ENCODE peak calls at places on chromosomes 16 and 17, in seven cellular contexts. O is foreskin keratinocyte, X is Peyer's patch, E is cardiac fibroblast, U is AG09319, J is prostate gland, T is choroid plexus epithelial cell. L is an unnamed sample.

GRCh38 chr16:66248096-66248495 is 118.4 kb upstream of the CDH5 start:
- DNase-seq in T (peak), O (no peak), E (peak), J (no peak), X (peak), U (no peak), L (no peak)

GRCh38 chr17:1620486-1620885 is 8.1 kb downstream of the SLC43A2 start:
- DNase-seq in E (no peak), O (no peak), J (no peak), T (no peak), X (no peak), U (no peak), L (no peak)

GRCh38 chr16:19858654-19859018 is 26.0 kb downstream of the GPRC5B start:
- DNase-seq in O (no peak), U (no peak), T (no peak), J (no peak), E (no peak), X (no peak), L (no peak)

GRCh38 chr16:11181889-11182279 is 74.1 kb downstream of the SOCS1 start:
- DNase-seq in O (peak), E (no peak), T (peak), J (no peak), U (no peak), X (no peak), L (no peak)

GRCh38 chr16:12881771-12882170 is 19.6 kb upstream of the SHISA9 start:
- DNase-seq in X (no peak), E (no peak), J (no peak), T (no peak), U (no peak), O (no peak), L (no peak)

GRCh38 chr16:75486014-75486404 is 9.2 kb downstream of the CHST6 start:
- DNase-seq in X (peak), U (no peak), T (no peak), O (peak), E (no peak), J (peak), L (peak)

GRCh38 chr16:528111-529011 is 849 bp downstream of the CAPN15 start:
- DNase-seq in U (no peak), X (peak), E (peak), T (peak), O (peak), J (no peak), L (peak)

GRCh38 chr17:76492989-76493501 is 8.2 kb downstream of the RHBDF2 start:
- DNase-seq in E (peak), O (peak), X (no peak), T (peak), J (no peak), U (no peak), L (peak)

GRCh38 chr16:89828199-89828869 is at the start of gene SPIRE2:
- DNase-seq in O (peak), E (peak), X (peak), J (peak), T (peak), U (no peak), L (peak)

GRCh38 chr17:7425316-7425715 is at the start of gene SPEM2:
- DNase-seq in X (no peak), E (no peak), U (no peak), O (no peak), J (no peak), T (no peak), L (no peak)
- TF ChIP-seq CTCF in X (no peak), E (no peak), U (no peak), O (no peak), J (no peak), T (no peak), L (no peak)

GRCh38 chr17:19507673-19508326 is 25.9 kb upstream of the SLC47A1 start:
- DNase-seq in T (peak), X (peak), U (peak), J (peak), O (peak), E (peak), L (peak)
- TF ChIP-seq CTCF in T (no peak), X (no peak), U (no peak), J (peak), O (peak), E (peak), L (no peak)

GRCh38 chr17:5331506-5331905 is 49.4 kb downstream of the RABEP1 start:
- DNase-seq in E (peak), T (peak), J (no peak), O (peak), U (no peak), X (no peak), L (no peak)

GRCh38 chr17:5325851-5326250 is 43.8 kb downstream of the RABEP1 start:
- DNase-seq in U (no peak), J (no peak), T (no peak), E (no peak), X (no peak), O (no peak), L (no peak)

DNA sequence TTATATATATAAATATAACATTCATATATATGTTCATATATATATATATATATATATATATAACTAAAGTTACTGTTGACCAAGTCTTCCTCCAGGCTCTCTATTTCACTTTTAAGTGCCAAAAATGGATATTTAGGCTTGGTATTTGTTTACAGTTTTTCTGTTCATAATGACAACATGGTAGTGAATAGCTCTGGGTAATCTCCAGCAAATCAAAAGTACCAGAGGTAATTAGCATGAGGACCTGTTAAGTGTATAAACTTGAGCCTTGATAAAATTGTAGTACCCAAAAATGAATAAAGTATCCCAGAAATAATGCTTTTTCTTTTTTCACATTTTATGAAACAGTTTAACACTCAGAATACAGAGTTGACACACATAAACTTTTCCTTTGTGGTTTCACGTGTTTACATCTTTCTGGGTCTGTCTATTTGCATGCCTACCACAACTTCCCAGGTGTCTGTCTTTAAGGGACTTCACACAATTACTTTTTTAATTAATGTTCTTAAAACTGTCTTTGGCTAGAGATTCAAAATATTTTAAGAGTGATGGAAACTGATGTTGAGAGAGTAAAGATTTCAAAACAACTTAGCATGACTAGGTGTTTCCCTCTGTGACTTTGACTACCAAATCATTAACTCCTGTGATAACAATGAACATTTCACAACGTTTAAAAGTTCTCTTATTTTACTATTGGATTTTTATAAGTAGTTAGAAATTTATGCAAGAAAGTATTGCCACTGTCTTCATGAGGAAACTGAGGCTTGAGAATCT is 47.9 kb downstream of the RABEP1 start:
- DNase-seq in E (peak), U (no peak), J (no peak), X (no peak), O (no peak), T (peak), L (no peak)
- TF ChIP-seq CTCF in E (no peak), U (no peak), J (no peak), X (no peak), O (no peak), T (no peak), L (no peak)

DNA sequence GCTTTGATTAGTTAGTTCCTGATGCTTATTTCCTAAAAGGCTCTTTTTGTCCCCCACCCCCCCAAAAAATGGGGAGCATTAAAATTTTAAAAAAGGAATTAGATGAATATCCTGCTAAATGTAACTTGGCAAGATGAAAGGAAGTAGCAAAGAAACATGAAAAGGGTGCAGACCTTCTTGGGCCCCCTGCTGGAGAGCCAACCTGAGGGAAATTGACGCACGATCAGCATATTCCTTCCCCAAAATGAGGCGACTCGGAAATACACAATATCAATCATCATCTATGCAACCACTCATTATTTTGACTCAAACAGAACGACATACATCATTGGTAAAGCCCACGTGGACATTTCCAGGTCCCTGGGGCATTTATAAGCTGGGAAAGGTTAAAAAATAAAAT is 59.7 kb downstream of the GRIN2A start:
- DNase-seq in T (no peak), O (no peak), X (no peak), J (no peak), E (peak), U (no peak), L (peak)
- TF ChIP-seq CTCF in T (no peak), O (peak), X (no peak), J (no peak), E (peak), U (peak), L (no peak)

GRCh38 chr16:88706288-88706964 is at the start of the genes CTU2 and RNF166:
- DNase-seq in U (peak), J (peak), X (peak), T (peak), O (peak), E (peak), L (peak)
- TF ChIP-seq CTCF in U (no peak), J (peak), X (no peak), T (no peak), O (no peak), E (no peak), L (no peak)

GRCh38 chr17:6423931-6424330 is 11.0 kb downstream of the AIPL1 start:
- DNase-seq in O (no peak), J (no peak), T (no peak), U (no peak), E (no peak), X (no peak), L (no peak)

GRCh38 chr17:6422654-6423241 is 12.2 kb downstream of the AIPL1 start:
- DNase-seq in U (no peak), E (no peak), J (no peak), O (no peak), T (no peak), X (no peak), L (no peak)

GRCh38 chr17:6421700-6422604 is 13.0 kb downstream of the AIPL1 start:
- DNase-seq in T (peak), U (peak), J (peak), E (peak), X (peak), O (peak), L (peak)

GRCh38 chr17:6415616-6416015 is 19.3 kb downstream of the AIPL1 start:
- DNase-seq in J (no peak), X (no peak), E (no peak), O (no peak), T (no peak), U (no peak), L (no peak)

DNA sequence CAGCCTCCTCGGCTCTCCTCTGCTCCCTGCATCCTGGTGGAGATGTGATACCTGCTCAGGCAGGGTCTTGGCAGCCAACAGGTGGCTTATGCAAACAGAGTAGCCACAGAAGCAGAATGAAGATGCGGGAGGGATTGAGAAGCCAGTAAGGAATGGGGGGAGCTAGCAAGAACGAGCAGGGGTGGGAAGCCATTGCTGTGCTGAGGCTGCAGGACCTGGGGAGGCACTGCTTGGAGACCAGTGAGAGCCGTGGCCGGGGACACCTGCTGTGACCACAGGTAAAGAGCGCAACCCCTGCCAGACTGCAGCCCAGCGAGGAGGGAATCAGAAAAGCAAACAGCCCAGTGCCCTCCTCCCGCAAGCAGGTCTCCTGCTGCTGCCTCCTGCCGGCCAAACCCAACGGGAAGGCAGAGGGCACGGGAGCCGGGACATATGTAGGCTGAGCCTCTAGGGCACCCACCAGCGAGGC is 14.7 kb downstream of the AIPL1 start:
- DNase-seq in U (no peak), X (no peak), J (no peak), E (peak), T (peak), O (no peak), L (peak)
- TF ChIP-seq CTCF in U (peak), X (no peak), J (peak), E (peak), T (peak), O (peak), L (no peak)

L was measured in MCF 10A.